ENCODE peak calls at places on chromosomes 11 and 22, in six cellular contexts. A is heart right ventricle; T is SK-N-SH; R is stomach; J is HepG2; I is effector memory CD4-positive, alpha-beta T cell. Y is an unnamed sample. For H3K4me1, the result is how much of the 10 kb centered on the place peaks cover.

GRCh38 chr11:19931141-19931767 is 218.6 kb downstream of the NAV2 start:
- DNase-seq in A (no peak), T (peak), R (no peak), J (no peak), I (no peak), Y (no peak)

GRCh38 chr22:20432244-20432686 is 5.4 kb downstream of the SCARF2 start:
- DNase-seq in A (no peak), T (peak), R (no peak), J (no peak), I (no peak), Y (no peak)

GRCh38 chr11:16945671-16946469 is 68.3 kb downstream of the PLEKHA7 start:
- DNase-seq in A (peak), T (peak), R (peak), J (peak), I (no peak), Y (peak)

GRCh38 chr11:102341844-102342318 is 5.1 kb upstream of the BIRC2 start:
- DNase-seq in A (peak), T (peak), R (peak), J (peak), I (peak), Y (peak)

GRCh38 chr11:75654314-75654713 is 14.5 kb downstream of the MAP6 start:
- DNase-seq in A (no peak), T (no peak), R (no peak), J (no peak), I (no peak), Y (no peak)

GRCh38 chr11:1297011-1297575 is 12.3 kb downstream of the TOLLIP start:
- DNase-seq in A (no peak), T (no peak), R (peak), J (no peak), I (no peak), Y (peak)

GRCh38 chr11:13316528-13316961 is 39.0 kb downstream of the BMAL1 start:
- DNase-seq in A (peak), T (no peak), R (no peak), J (no peak), I (no peak), Y (no peak)

GRCh38 chr11:92495107-92495793 is 270.6 kb downstream of the FAT3 start:
- DNase-seq in A (no peak), T (no peak), R (no peak), J (peak), I (no peak), Y (no peak)

GRCh38 chr11:34380696-34381095 is 22.9 kb upstream of the ABTB2 start:
- DNase-seq in A (no peak), T (no peak), R (no peak), J (peak), I (no peak), Y (no peak)

GRCh38 chr22:31870890-31871289 is 73.4 kb upstream of the YWHAH start:
- DNase-seq in A (no peak), T (no peak), R (no peak), J (no peak), I (no peak), Y (no peak)

GRCh38 chr11:93498099-93499040 is 44.8 kb downstream of the SMCO4 start:
- DNase-seq in A (no peak), T (no peak), R (no peak), J (no peak), I (no peak), Y (peak)

GRCh38 chr22:26489447-26490036 is 5.9 kb downstream of the SRRD start:
- DNase-seq in A (no peak), T (no peak), R (no peak), J (peak), I (no peak), Y (no peak)

GRCh38 chr22:43828711-43829447 is 16.8 kb upstream of the EFCAB6 start:
- DNase-seq in A (peak), T (peak), R (no peak), J (no peak), I (no peak), Y (peak)

GRCh38 chr11:118236170-118236569 is 11.4 kb upstream of the JAML start:
- DNase-seq in A (no peak), T (no peak), R (no peak), J (no peak), I (no peak), Y (no peak)

GRCh38 chr11:46391578-46392420 is at the start of gene CHRM4:
- DNase-seq in A (peak), T (peak), R (no peak), J (peak), I (no peak), Y (peak)

GRCh38 chr11:124398924-124399323 is at the start of gene OR8B3:
- DNase-seq in A (no peak), T (no peak), R (no peak), J (no peak), I (no peak), Y (no peak)

GRCh38 chr11:30348035-30348434 is 25.1 kb downstream of the ARL14EP start:
- DNase-seq in A (no peak), T (no peak), R (no peak), J (no peak), I (no peak), Y (no peak)

GRCh38 chr22:35379146-35379993 is 1.5 kb upstream of the HMOX1 start:
- DNase-seq in A (no peak), T (no peak), R (no peak), J (peak), I (no peak), Y (peak)

DNA sequence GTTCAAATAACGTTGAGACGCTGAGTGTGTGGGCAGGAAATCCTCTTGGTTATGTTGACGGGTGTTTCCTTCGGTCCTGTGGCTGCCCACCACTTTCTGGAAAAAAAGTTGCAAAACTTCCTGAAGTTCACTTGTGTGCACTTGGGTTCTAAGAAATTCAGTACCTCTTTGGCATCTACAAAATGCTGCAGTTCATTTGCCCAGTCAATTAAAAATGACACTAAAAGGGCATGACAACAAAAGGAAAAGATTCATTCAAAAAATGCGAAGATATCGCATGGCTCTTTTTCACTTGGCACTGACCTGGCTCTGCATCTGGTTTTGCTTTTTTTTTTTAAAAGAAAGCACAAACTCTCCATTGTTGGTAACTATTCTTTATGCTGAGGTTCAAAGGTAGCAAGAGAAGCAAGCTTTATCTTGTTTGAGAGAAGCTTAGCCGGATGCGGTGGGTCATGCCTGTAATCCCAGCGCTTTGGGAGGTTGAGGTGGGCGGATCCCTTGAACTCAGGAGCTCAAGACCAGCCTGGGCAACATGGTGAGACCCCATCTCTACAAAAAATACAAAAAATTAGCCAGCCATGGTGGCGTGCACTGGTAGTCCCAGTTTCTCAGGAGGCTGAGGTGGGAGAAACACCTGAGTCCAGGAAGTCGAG is 10.6 kb upstream of the XBP1 start:
- DNase-seq in A (no peak), T (no peak), R (no peak), J (peak), I (no peak), Y (no peak)
- H3K4me1 ChIP-seq in A (under half), T (under half), R (half or more), J (half or more), I (under half), Y (under half)

DNA sequence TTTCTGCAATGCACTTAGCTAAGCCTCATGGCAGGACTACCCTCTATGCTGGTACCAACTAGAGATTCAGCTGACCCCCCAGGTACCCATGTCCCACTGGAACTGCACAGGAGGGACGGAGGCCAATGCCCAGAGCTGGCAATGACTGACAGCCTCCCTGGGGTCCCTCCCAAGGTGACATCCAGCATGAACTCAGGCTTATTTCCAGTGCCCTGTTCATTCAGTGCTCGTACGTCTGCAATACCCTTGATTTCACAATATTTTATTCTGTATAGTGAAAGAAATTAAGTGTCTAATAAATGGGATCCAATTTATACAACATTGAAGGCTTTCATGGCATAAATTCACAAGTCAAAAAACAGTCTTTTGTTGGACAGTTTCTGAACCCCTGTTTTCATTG is 20.2 kb downstream of the ETS1 start:
- DNase-seq in A (no peak), T (no peak), R (no peak), J (no peak), I (no peak), Y (no peak)
- H3K27ac ChIP-seq in A (no peak), T (no peak), R (no peak), J (no peak), I (no peak), Y (no peak)

DNA sequence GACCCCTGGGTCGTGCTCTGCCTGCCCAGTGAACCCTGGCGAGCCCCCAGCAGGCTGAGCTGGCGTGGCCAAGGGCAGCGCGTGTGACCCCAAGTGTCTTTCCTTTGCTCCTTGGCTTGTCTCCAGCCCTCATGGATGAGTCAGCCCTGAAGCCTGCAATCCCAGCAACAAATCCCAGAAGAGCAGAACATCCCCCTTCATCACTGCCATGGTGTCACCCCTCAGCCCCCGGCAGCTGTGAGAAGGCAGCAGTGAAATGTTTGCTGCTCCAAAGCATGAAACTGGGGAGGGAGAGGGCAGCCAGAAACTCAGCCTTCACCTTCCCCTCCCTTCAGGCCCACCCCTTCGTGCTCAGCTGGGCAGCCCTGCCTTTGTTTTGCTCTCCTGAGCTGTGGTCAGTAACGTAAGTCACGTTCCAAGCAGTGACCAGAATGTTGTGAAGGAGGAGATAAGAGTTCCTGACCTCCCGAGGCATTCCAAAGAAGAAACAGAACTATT is 29.8 kb downstream of the ADAMTS15 start:
- DNase-seq in A (peak), T (peak), R (peak), J (no peak), I (no peak), Y (peak)
- H3K4me1 ChIP-seq in A (under half), T (under half), R (under half), J (under half), I (under half), Y (under half)

DNA sequence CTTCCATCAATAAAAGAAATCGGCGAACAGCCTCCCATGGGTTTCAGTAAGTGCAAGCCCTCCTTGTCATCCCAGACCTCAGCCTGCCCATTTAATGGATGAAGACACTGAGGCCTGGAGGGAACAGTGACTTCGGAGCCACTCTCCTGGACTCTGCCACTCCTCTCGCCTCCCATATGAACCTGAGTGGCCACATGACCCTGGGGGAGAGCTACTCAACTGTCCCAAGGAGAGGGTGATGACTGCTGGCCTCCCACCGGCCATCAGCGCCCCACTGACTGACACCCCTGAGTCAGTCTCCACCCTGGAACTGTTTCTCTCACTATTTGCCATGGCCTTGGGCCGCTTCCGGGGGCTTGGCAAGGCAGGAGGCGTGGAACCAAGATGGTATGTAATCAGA is 17.1 kb downstream of the LRP5 start:
- DNase-seq in A (no peak), T (no peak), R (no peak), J (no peak), I (no peak), Y (no peak)
- H3K27ac ChIP-seq in A (no peak), T (no peak), R (peak), J (peak), I (no peak), Y (no peak)